ENCODE peak calls at places on chromosomes 12 and 14, in six cellular contexts. O is heart left ventricle; U is Panc1; V is naive thymus-derived CD4-positive, alpha-beta T cell; W is uterus; Y is lower leg skin. I is an unnamed sample.

GRCh38 chr12:111405149-111405855 is 421 bp upstream of the SH2B3 start:
- DNase-seq in V (peak), Y (peak), U (peak), O (peak), W (peak), I (peak)

GRCh38 chr12:71846322-71846940 is 6.9 kb downstream of the TBC1D15 start:
- DNase-seq in O (no peak), Y (no peak), W (no peak), U (no peak), V (peak), I (peak)

GRCh38 chr12:88408828-88409227 is 171.4 kb downstream of the KITLG start:
- DNase-seq in Y (no peak), W (no peak), O (no peak), V (no peak), U (no peak), I (no peak)

GRCh38 chr14:96370528-96370927 is 7.2 kb downstream of the GSKIP start:
- DNase-seq in O (no peak), Y (no peak), U (no peak), V (no peak), W (no peak), I (no peak)

GRCh38 chr14:65134651-65135579 is 32.6 kb upstream of the MAX start:
- DNase-seq in Y (no peak), U (no peak), O (no peak), W (no peak), V (no peak), I (peak)

GRCh38 chr14:91223028-91223783 is 21.3 kb downstream of the GPR68 start:
- DNase-seq in Y (no peak), O (no peak), V (no peak), U (no peak), W (no peak), I (no peak)

GRCh38 chr14:44626423-44626822 is 119.3 kb upstream of the FSCB start:
- DNase-seq in V (no peak), U (no peak), Y (no peak), O (no peak), W (no peak), I (no peak)

GRCh38 chr12:117863004-117863709 is 105.6 kb downstream of the KSR2 start:
- DNase-seq in Y (no peak), U (no peak), W (no peak), O (no peak), V (no peak), I (no peak)

GRCh38 chr12:31929140-31929526 is 30.1 kb upstream of the RESF1 start:
- DNase-seq in V (no peak), Y (no peak), W (no peak), U (no peak), O (no peak), I (no peak)

GRCh38 chr12:13205809-13206559 is 9.5 kb downstream of the EMP1 start:
- DNase-seq in U (no peak), O (peak), Y (no peak), V (no peak), W (no peak), I (peak)

GRCh38 chr14:98945611-98946570 is 326.1 kb downstream of the BCL11B start:
- DNase-seq in U (no peak), V (no peak), O (no peak), W (no peak), Y (peak), I (no peak)

GRCh38 chr14:50052517-50052916 is 63.9 kb downstream of the VCPKMT start:
- DNase-seq in U (no peak), W (no peak), V (no peak), Y (no peak), O (no peak), I (no peak)

GRCh38 chr14:36664322-36665193 is 2.9 kb downstream of the PAX9 start:
- DNase-seq in O (no peak), W (no peak), U (no peak), Y (no peak), V (no peak), I (no peak)

GRCh38 chr14:36671149-36671548 is 9.5 kb downstream of the PAX9 start:
- DNase-seq in U (no peak), Y (no peak), O (no peak), W (no peak), V (no peak), I (no peak)

GRCh38 chr14:36665887-36666415 is 4.3 kb downstream of the PAX9 start:
- DNase-seq in V (no peak), O (no peak), U (no peak), W (no peak), Y (no peak), I (no peak)

GRCh38 chr14:36666416-36667206 is 5.0 kb downstream of the PAX9 start:
- DNase-seq in O (no peak), Y (no peak), W (no peak), U (no peak), V (no peak), I (no peak)

GRCh38 chr14:36667679-36668078 is 6.0 kb downstream of the PAX9 start:
- DNase-seq in W (no peak), O (no peak), V (no peak), Y (no peak), U (no peak), I (no peak)
- H3K4me3 ChIP-seq in W (no peak), O (no peak), V (no peak), Y (no peak), U (no peak), I (no peak)

GRCh38 chr12:44157359-44157758 is 321.5 kb downstream of the TMEM117 start:
- DNase-seq in O (no peak), Y (no peak), W (no peak), U (no peak), V (no peak), I (no peak)

GRCh38 chr12:44159211-44159610 is 323.3 kb downstream of the TMEM117 start:
- DNase-seq in Y (no peak), V (no peak), W (no peak), O (no peak), U (no peak), I (no peak)

GRCh38 chr12:44155349-44155748 is 319.5 kb downstream of the TMEM117 start:
- DNase-seq in Y (no peak), O (no peak), V (no peak), U (no peak), W (no peak), I (no peak)

GRCh38 chr12:44158746-44159145 is 322.9 kb downstream of the TMEM117 start:
- DNase-seq in U (no peak), Y (no peak), W (no peak), O (no peak), V (no peak), I (no peak)

GRCh38 chr12:44154128-44154527 is 318.2 kb downstream of the TMEM117 start:
- DNase-seq in V (no peak), Y (no peak), O (no peak), U (no peak), W (no peak), I (no peak)
- H3K4me3 ChIP-seq in V (no peak), Y (no peak), O (peak), U (no peak), W (no peak), I (no peak)

GRCh38 chr12:65825573-65826512 is 1.6 kb downstream of the HMGA2 start:
- DNase-seq in O (peak), W (peak), V (no peak), Y (peak), U (no peak), I (no peak)

GRCh38 chr12:65829716-65830115 is 5.4 kb downstream of the HMGA2 start:
- DNase-seq in W (no peak), Y (no peak), V (no peak), U (no peak), O (no peak), I (no peak)

GRCh38 chr12:65828711-65829339 is 4.5 kb downstream of the HMGA2 start:
- DNase-seq in U (no peak), V (no peak), Y (no peak), W (no peak), O (no peak), I (no peak)

GRCh38 chr12:65826513-65827171 is 2.4 kb downstream of the HMGA2 start:
- DNase-seq in U (peak), Y (no peak), W (no peak), O (no peak), V (no peak), I (no peak)

GRCh38 chr12:65827827-65828231 is 3.5 kb downstream of the HMGA2 start:
- DNase-seq in O (no peak), Y (no peak), W (no peak), U (no peak), V (no peak), I (no peak)
- H3K4me3 ChIP-seq in O (no peak), Y (no peak), W (no peak), U (peak), V (no peak), I (no peak)

GRCh38 chr14:69612759-69613145 is 1.4 kb downstream of the SUSD6 start:
- DNase-seq in V (no peak), W (no peak), O (no peak), Y (no peak), U (no peak), I (no peak)

GRCh38 chr14:69613312-69614073 is 2.1 kb downstream of the SUSD6 start:
- DNase-seq in Y (no peak), U (no peak), O (no peak), W (no peak), V (no peak), I (no peak)

GRCh38 chr14:69615471-69616407 is 4.3 kb downstream of the SUSD6 start:
- DNase-seq in O (peak), U (no peak), V (peak), Y (no peak), W (peak), I (no peak)

GRCh38 chr14:69616408-69616773 is 5.0 kb downstream of the SUSD6 start:
- DNase-seq in U (no peak), Y (no peak), W (no peak), O (no peak), V (no peak), I (no peak)

DNA sequence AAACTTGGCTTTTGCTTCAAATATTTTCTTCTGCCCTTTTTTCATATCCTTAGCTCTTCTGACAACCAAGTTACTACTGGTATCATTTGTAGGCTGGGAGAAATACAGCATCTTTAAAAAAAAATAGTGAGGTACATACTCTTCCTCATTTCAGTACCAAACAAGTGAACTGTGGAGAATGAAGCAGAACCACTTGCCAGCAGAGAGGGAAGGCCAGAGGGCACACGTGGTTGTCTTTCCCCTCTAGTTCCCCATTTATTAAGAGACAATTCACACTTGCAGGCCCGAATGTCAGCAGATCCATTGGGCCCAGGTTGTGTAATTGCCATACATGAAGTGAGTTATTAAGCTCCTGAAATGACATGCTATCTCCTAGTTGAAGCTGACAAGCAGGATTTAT is 3.2 kb downstream of the SUSD6 start:
- DNase-seq in Y (no peak), O (peak), W (no peak), U (no peak), V (no peak), I (no peak)
- H3K4me3 ChIP-seq in Y (no peak), O (peak), W (no peak), U (no peak), V (peak), I (no peak)

DNA sequence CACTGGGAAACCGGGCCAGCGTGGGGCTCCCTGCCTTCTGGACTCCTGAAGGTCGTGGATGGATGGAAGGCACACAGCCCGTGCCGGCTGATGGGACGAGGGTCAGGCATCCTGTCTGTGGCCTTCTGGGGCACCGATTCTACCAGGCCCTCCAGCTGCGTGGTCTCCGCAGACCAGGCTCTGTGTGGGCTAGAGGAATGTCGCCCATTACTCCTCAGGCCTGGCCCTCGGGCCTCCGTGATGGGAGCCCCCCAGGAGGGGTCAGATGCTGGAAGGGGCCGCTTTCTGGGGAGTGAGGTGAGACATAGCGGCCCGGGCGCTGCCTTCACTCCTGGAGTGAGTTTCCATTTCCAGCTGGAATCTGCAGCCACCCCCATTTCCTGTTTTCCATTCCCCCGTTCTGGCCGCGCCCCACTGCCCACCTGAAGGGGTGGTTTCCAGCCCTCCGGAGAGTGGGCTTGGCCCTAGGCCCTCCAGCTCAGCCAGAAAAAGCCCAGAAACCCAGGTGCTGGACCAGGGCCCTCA is 26.9 kb downstream of the HIP1R start:
- DNase-seq in V (no peak), W (no peak), Y (no peak), U (no peak), O (no peak), I (no peak)
- H3K4me3 ChIP-seq in V (no peak), W (no peak), Y (no peak), U (no peak), O (no peak), I (no peak)

GRCh38 chr12:54001283-54002187 is 1.6 kb downstream of the HOXC9 start:
- DNase-seq in O (no peak), Y (no peak), W (no peak), U (no peak), V (no peak), I (no peak)
- H3K4me3 ChIP-seq in O (no peak), Y (peak), W (no peak), U (peak), V (no peak), I (no peak)